ENCODE peak calls at places on chromosomes 7 and 10, in four cellular contexts. V, W, N and J are unnamed samples.

GRCh38 chr10:74968621-74969019 is 142.2 kb downstream of the KAT6B start:
- DNase-seq in V (no peak), W (no peak), N (no peak), J (no peak)

GRCh38 chr7:19508821-19509220 is 200.0 kb downstream of the POLR1F start:
- DNase-seq in V (peak; percentile 4), W (no peak), N (no peak), J (no peak)

GRCh38 chr7:41785840-41786239 is 83.0 kb upstream of the INHBA start:
- DNase-seq in V (no peak), W (no peak), N (no peak), J (no peak)

GRCh38 chr10:96614515-96614914 is 27.7 kb upstream of the TM9SF3 start:
- DNase-seq in V (peak; percentile 88), W (no peak), N (peak; percentile 31), J (peak; percentile 36)

GRCh38 chr10:21304198-21304597 is 221.3 kb downstream of the SKIDA1 start:
- DNase-seq in V (no peak), W (no peak), N (no peak), J (no peak)

GRCh38 chr10:93852721-93853120 is 41.1 kb upstream of the SLC35G1 start:
- DNase-seq in V (no peak), W (no peak), N (no peak), J (no peak)

GRCh38 chr7:114432627-114433026 is 18.0 kb downstream of the FOXP2 start:
- DNase-seq in V (no peak), W (no peak), N (no peak), J (no peak)

GRCh38 chr10:30755474-30755873 is 125.9 kb upstream of the LYZL2 start:
- DNase-seq in V (peak; percentile 48), W (no peak), N (no peak), J (no peak)

GRCh38 chr10:49123981-49124920 is 8.9 kb upstream of the VSTM4 start:
- DNase-seq in V (no peak), W (no peak), N (no peak), J (no peak)

GRCh38 chr10:47183726-47184084 is 116.3 kb upstream of the GDF10 start:
- DNase-seq in V (no peak), W (peak; percentile 82), N (no peak), J (no peak)

GRCh38 chr7:102260856-102261255 is 25.8 kb upstream of the SH2B2 start:
- DNase-seq in V (peak; percentile 29), W (no peak), N (peak; percentile 55), J (peak; percentile 51)

GRCh38 chr7:99843808-99844207 is 16.0 kb downstream of the CYP3A43 start:
- DNase-seq in V (peak; percentile 38), W (no peak), N (no peak), J (no peak)

GRCh38 chr10:77417359-77417758 is 220.2 kb downstream of the KCNMA1 start:
- DNase-seq in V (no peak), W (no peak), N (no peak), J (no peak)

GRCh38 chr10:79105164-79105739 is 36.5 kb downstream of the ZMIZ1 start:
- DNase-seq in V (no peak), W (no peak), N (no peak), J (no peak)

GRCh38 chr10:131683281-131683861 is 217.4 kb upstream of the PPP2R2D start:
- DNase-seq in V (no peak), W (peak; percentile 77), N (no peak), J (no peak)

GRCh38 chr10:2791774-2792443 is 275.4 kb upstream of the PFKP start:
- DNase-seq in V (no peak), W (no peak), N (no peak), J (no peak)

GRCh38 chr7:157439149-157439548 is 102.3 kb downstream of the DNAJB6 start:
- DNase-seq in V (no peak), W (peak; percentile 31), N (no peak), J (no peak)

GRCh38 chr7:158812684-158813083 is 16.6 kb downstream of the ESYT2 start:
- DNase-seq in V (no peak), W (no peak), N (no peak), J (no peak)

GRCh38 chr7:48168159-48168558 is 3.1 kb upstream of the ABCA13 start:
- DNase-seq in V (no peak), W (no peak), N (no peak), J (no peak)

GRCh38 chr7:4136036-4136435 is 546.1 kb upstream of the FOXK1 start:
- DNase-seq in V (no peak), W (no peak), N (no peak), J (no peak)

GRCh38 chr10:132460691-132461090 is 63.7 kb downstream of the PWWP2B start:
- DNase-seq in V (no peak), W (no peak), N (no peak), J (no peak)

GRCh38 chr10:36266923-36267322 is 624.8 kb upstream of the FZD8 start:
- DNase-seq in V (no peak), W (no peak), N (no peak), J (no peak)

GRCh38 chr7:95758187-95758586 is 14.2 kb upstream of the DYNC1I1 start:
- DNase-seq in V (no peak), W (no peak), N (no peak), J (no peak)

GRCh38 chr7:30740417-30741181 is 11.3 kb upstream of the INMT start:
- DNase-seq in V (peak; percentile 59), W (peak; percentile 95), N (peak; percentile 86), J (peak; percentile 38)

GRCh38 chr10:112811741-112812551 is 138.1 kb upstream of the TCF7L2 start:
- DNase-seq in V (peak; percentile 86), W (peak; percentile 87), N (no peak), J (peak; percentile 95)

GRCh38 chr10:34812771-34813170 is 2.3 kb downstream of the PARD3 start:
- DNase-seq in V (no peak), W (peak; percentile 69), N (no peak), J (no peak)

GRCh38 chr7:29783671-29784070 is 22.6 kb upstream of the WIPF3 start:
- DNase-seq in V (no peak), W (no peak), N (no peak), J (no peak)

GRCh38 chr7:134669845-134670373 is 23.3 kb downstream of the BPGM start:
- DNase-seq in V (peak; percentile 79), W (no peak), N (no peak), J (peak; percentile 76)

GRCh38 chr7:44283381-44284211 is 41.8 kb downstream of the CAMK2B start:
- DNase-seq in V (no peak), W (peak; percentile 81), N (no peak), J (no peak)

GRCh38 chr10:97499561-97500296 is 1.0 kb downstream of the UBTD1 start:
- DNase-seq in V (peak; percentile 76), W (peak; percentile 93), N (no peak), J (peak; percentile 22)

GRCh38 chr7:114081606-114082425 is 163.0 kb upstream of the PPP1R3A start:
- DNase-seq in V (peak; percentile 56), W (no peak), N (no peak), J (peak; percentile 70)

GRCh38 chr10:133260895-133261725 is 15.6 kb downstream of the ADAM8 start:
- DNase-seq in V (no peak), W (peak; percentile 92), N (peak; percentile 61), J (no peak)

GRCh38 chr10:123666318-123667291 is at the start of gene GPR26:
- DNase-seq in V (no peak), W (no peak), N (no peak), J (no peak)

DNA sequence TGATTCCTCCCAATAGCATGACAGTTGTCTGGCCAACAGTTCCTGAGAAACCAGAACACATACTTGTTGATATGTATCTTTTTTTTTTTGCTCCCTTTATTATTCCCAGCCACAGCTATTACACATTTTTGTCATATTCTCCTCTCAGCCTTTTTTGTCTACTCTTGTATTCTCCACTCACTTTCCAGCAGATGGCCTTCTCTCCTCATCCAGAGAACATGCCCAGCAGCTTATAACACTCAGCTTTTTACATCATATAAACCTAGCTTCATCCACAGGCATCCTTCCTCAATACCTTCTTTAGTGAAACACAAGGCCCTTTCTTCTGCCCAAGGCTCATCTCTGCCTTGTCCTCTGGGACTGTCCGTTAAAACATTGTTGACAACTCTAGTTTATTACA is 101.7 kb downstream of the ORC5 start:
- DNase-seq in V (peak; percentile 6), W (no peak), N (no peak), J (no peak)
- TF ChIP-seq CTCF in V (peak; percentile 23), W (no peak), N (peak; percentile 32), J (peak; percentile 22)

GRCh38 chr7:140297192-140297591 is 101.1 kb downstream of the SLC37A3 start:
- DNase-seq in V (no peak), W (peak; percentile 40), N (no peak), J (no peak)
- TF ChIP-seq CTCF in V (no peak), W (no peak), N (peak; percentile 27), J (no peak)

DNA sequence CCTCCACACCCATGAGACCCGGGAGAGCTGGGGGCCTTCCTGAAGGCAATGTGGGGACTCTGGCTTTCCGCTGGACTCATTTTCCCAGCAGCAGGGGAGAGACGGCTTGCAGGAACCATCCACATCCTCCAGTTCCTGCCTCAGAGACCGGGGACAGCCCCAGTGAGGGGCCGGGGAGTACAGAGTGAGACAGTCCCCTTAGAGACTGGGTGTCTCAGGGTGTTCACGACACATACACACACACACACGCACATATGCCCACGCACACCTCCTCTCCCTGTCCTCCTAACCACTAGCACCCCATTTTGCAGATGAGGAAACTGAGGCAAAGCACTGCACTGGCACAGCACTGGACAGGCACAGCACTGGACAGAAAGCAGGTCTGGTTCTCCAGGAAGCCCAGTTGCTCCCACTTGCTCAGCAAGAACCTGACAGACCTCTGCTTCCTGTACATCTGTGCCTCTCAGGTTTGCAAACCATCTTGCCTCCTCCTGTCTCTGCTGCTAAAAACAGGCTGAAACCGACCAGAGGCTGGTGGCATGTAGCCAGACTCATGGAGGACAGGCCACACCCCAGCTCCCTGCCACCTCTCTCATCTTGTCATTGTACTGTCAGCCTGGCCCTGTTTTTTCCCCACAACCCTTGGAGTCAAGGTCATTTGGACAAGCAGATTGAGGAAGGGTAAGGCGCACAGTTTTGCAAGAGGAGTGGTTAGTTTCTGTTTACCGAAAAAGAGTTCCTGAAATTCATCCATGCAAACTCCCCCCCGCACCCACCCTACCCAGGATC is 8.0 kb upstream of the C10orf105 start:
- DNase-seq in V (no peak), W (peak; percentile 95), N (no peak), J (no peak)
- TF ChIP-seq CTCF in V (no peak), W (no peak), N (no peak), J (no peak)

GRCh38 chr7:66628361-66629221 is at the start of gene KCTD7:
- DNase-seq in V (peak; percentile 99), W (peak; percentile 99), N (peak; percentile 99), J (peak; percentile 93)
- TF ChIP-seq CTCF in V (no peak), W (no peak), N (no peak), J (no peak)